ENCODE peak calls at places on chromosomes 3 and 15, in eight cellular contexts. G, D, C, Q, P, L, Z and N are unnamed samples.

GRCh38 chr15:84611631-84612030 is 10.8 kb downstream of the ZSCAN2 start:
- DNase-seq in G (no peak), D (no peak), C (no peak), Q (no peak), P (peak; percentile 89), L (no peak), Z (peak; percentile 40), N (no peak)

GRCh38 chr3:58639001-58639400 is 27.6 kb downstream of the FAM3D start:
- DNase-seq in G (no peak), D (no peak), C (no peak), Q (no peak), P (peak; percentile 85), L (no peak), Z (no peak), N (no peak)

GRCh38 chr15:72179950-72180581 is 17.5 kb downstream of the GRAMD2A start:
- DNase-seq in G (no peak), D (no peak), C (no peak), Q (no peak), P (peak; percentile 69), L (no peak), Z (no peak), N (no peak)

GRCh38 chr3:115092220-115092791 is 54.8 kb downstream of the ZBTB20 start:
- DNase-seq in G (peak; percentile 72), D (peak; percentile 75), C (peak; percentile 56), Q (peak; percentile 18), P (peak; percentile 66), L (peak; percentile 80), Z (peak; percentile 63), N (no peak)

GRCh38 chr3:67362686-67363085 is 291.7 kb downstream of the SUCLG2 start:
- DNase-seq in G (no peak), D (peak; percentile 52), C (no peak), Q (peak; percentile 14), P (no peak), L (peak; percentile 28), Z (peak; percentile 50), N (no peak)

GRCh38 chr3:16277471-16277870 is 12.5 kb downstream of the OXNAD1 start:
- DNase-seq in G (no peak), D (no peak), C (no peak), Q (no peak), P (peak; percentile 25), L (no peak), Z (no peak), N (no peak)

GRCh38 chr15:68312701-68313204 is 35.2 kb downstream of the FEM1B start:
- DNase-seq in G (peak; percentile 4), D (no peak), C (no peak), Q (no peak), P (peak; percentile 93), L (peak; percentile 18), Z (peak; percentile 79), N (no peak)

GRCh38 chr3:44021646-44022594 is 219.8 kb upstream of the TOPAZ1 start:
- DNase-seq in G (no peak), D (no peak), C (no peak), Q (no peak), P (peak; percentile 82), L (no peak), Z (no peak), N (no peak)

GRCh38 chr15:58951388-58952060 is 18.0 kb upstream of the SLTM start:
- DNase-seq in G (no peak), D (peak; percentile 15), C (no peak), Q (no peak), P (no peak), L (peak; percentile 69), Z (peak; percentile 31), N (peak; percentile 46)

GRCh38 chr3:13614607-13615006 is 65.7 kb downstream of the FBLN2 start:
- DNase-seq in G (no peak), D (no peak), C (no peak), Q (no peak), P (no peak), L (no peak), Z (no peak), N (no peak)

GRCh38 chr3:55434789-55435188 is 52.3 kb downstream of the WNT5A start:
- DNase-seq in G (peak; percentile 42), D (no peak), C (no peak), Q (no peak), P (no peak), L (peak; percentile 59), Z (peak; percentile 12), N (no peak)

GRCh38 chr15:84903751-84904150 is 19.3 kb downstream of the SLC28A1 start:
- DNase-seq in G (no peak), D (no peak), C (no peak), Q (no peak), P (no peak), L (no peak), Z (no peak), N (no peak)

GRCh38 chr3:122305818-122306621 is 19.0 kb upstream of the CSTA start:
- DNase-seq in G (peak; percentile 59), D (peak; percentile 56), C (peak; percentile 51), Q (no peak), P (no peak), L (peak; percentile 10), Z (no peak), N (no peak)

GRCh38 chr3:187011915-187012314 is 81.6 kb downstream of the ST6GAL1 start:
- DNase-seq in G (no peak), D (no peak), C (no peak), Q (no peak), P (no peak), L (no peak), Z (no peak), N (no peak)

GRCh38 chr3:159726231-159726964 is 262.2 kb upstream of the IL12A start:
- DNase-seq in G (no peak), D (no peak), C (no peak), Q (peak; percentile 79), P (no peak), L (peak; percentile 54), Z (peak; percentile 36), N (peak; percentile 61)

GRCh38 chr15:43193710-43194109 is 8.5 kb downstream of the CCNDBP1 start:
- DNase-seq in G (no peak), D (no peak), C (no peak), Q (no peak), P (no peak), L (no peak), Z (no peak), N (no peak)

GRCh38 chr15:85749261-85750151 is 45.2 kb downstream of the KLHL25 start:
- DNase-seq in G (no peak), D (no peak), C (peak; percentile 6), Q (no peak), P (peak; percentile 79), L (peak; percentile 37), Z (no peak), N (no peak)

GRCh38 chr3:158642474-158643210 is 1.7 kb upstream of the GFM1 start:
- DNase-seq in G (no peak), D (no peak), C (no peak), Q (no peak), P (no peak), L (no peak), Z (no peak), N (no peak)

GRCh38 chr15:65653781-65654521 is 32.2 kb downstream of the SLC24A1 start:
- DNase-seq in G (no peak), D (no peak), C (no peak), Q (no peak), P (no peak), L (peak; percentile 58), Z (peak; percentile 9), N (no peak)

GRCh38 chr3:100480111-100480510 is 12.3 kb upstream of the TMEM45A start:
- DNase-seq in G (no peak), D (no peak), C (no peak), Q (no peak), P (no peak), L (no peak), Z (no peak), N (no peak)

GRCh38 chr15:52772766-52773165 is 17.4 kb downstream of the ONECUT1 start:
- DNase-seq in G (no peak), D (no peak), C (no peak), Q (no peak), P (no peak), L (no peak), Z (no peak), N (no peak)

GRCh38 chr15:41115088-41115651 is 910 bp downstream of the INO80 start:
- DNase-seq in G (no peak), D (peak; percentile 31), C (no peak), Q (no peak), P (peak; percentile 87), L (peak; percentile 72), Z (peak; percentile 23), N (no peak)
- TF ChIP-seq CTCF in G (no peak), D (peak; percentile 24), C (no peak), Q (peak; percentile 10), P (no peak), L (peak; percentile 33), Z (peak; percentile 31), N (peak; percentile 36)

GRCh38 chr15:74959643-74959939 is 3.0 kb upstream of the RPP25 start:
- DNase-seq in G (no peak), D (no peak), C (no peak), Q (no peak), P (peak; percentile 61), L (no peak), Z (no peak), N (no peak)
- H3K4me3 ChIP-seq in G (no peak overlapping the region), D (no peak overlapping the region), C (peak overlapping the region; percentile 80), Q (no peak overlapping the region), P (no peak overlapping the region), L (no peak overlapping the region), Z (no peak overlapping the region), N (no peak overlapping the region)

DNA sequence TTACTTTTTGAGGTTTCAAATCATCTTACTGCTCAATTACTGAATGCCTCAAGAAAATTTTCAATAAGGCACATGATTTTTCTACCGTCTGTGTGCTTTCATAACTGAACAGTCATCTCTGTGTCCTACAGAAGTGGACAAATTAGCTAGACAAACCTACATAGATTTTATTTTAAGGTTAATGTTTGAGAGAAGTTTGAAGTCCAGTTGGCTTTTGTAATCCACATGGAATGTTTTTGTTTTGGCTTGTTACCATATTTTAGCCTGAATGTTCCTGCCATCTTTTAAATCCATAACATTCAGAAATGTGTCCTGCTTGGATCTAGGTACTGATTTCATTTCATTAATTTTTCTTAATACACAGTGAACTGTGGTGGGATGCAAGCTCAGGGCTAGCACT is 730.1 kb downstream of the IGSF11 start:
- DNase-seq in G (no peak), D (no peak), C (no peak), Q (no peak), P (no peak), L (no peak), Z (no peak), N (no peak)
- TF ChIP-seq CTCF in G (no peak), D (no peak), C (no peak), Q (no peak), P (no peak), L (no peak), Z (no peak), N (no peak)

DNA sequence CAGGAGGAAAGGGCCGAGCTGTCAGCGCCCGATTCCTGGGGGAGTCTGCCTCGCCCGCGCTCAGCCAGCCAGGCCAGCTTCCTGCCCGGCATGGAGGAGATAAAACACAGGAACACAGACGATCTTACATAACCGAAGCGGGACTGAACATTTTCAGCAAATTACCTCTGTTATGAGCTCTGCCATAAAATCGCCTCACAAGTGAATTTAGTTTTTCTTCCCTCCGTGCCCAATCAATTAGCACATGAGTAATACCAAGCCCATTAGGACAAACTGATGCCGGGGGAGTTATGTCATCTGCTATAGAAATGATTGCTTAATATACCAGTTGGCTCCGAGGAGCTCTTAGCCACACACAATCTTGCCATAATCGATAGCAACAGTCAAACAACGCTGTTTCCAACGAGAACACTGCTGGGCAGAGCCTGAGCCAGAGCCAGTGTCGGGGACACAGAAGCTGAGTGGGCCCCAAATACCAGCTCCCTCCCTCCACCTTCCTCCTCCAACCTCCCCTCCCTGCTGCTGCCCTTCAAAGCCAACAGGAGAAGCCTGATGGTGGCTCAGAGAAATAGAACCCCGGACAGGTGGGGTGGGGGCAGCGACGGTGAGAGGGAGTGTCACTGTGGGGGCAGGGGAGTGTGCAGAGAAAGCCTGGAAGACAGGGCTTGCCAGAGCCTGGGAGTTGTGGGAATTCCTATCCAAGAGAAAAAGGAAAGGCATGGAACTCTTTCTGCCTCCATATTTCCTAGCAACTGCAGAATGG is 279.4 kb upstream of the TLE3 start:
- DNase-seq in G (peak; percentile 48), D (peak; percentile 51), C (peak; percentile 64), Q (peak; percentile 16), P (peak; percentile 85), L (peak; percentile 45), Z (peak; percentile 5), N (no peak)
- H3K4me3 ChIP-seq in G (no peak overlapping the region), D (no peak overlapping the region), C (peak overlapping the region; percentile 26), Q (no peak overlapping the region), P (peak overlapping the region; percentile 41), L (no peak overlapping the region), Z (peak overlapping the region; percentile 10), N (peak overlapping the region; percentile 4)